ENCODE peak calls at places on chromosome 9, in five cellular contexts. V is T follicular helper cell, Y is PC-3, D is iPS-NIHi11, B is transverse colon. I is an unnamed sample.

GRCh38 chr9:126438757-126439401 is 112.2 kb downstream of the MVB12B start:
- DNase-seq in V (no peak), B (no peak), D (no peak), Y (no peak), I (no peak)

GRCh38 chr9:131394464-131395026 is 659 bp downstream of the PRRC2B start:
- DNase-seq in D (no peak), Y (no peak), V (no peak), B (peak), I (no peak)

GRCh38 chr9:131473198-131473885 is 29.4 kb upstream of the POMT1 start:
- DNase-seq in B (no peak), Y (no peak), V (no peak), D (no peak), I (no peak)

GRCh38 chr9:113649054-113649453 is 185.5 kb downstream of the RGS3 start:
- DNase-seq in B (peak), D (no peak), Y (no peak), V (no peak), I (no peak)

GRCh38 chr9:93898026-93898425 is 57.1 kb downstream of the BARX1 start:
- DNase-seq in D (peak), B (no peak), V (no peak), Y (no peak), I (no peak)

GRCh38 chr9:122366074-122366672 is 4.7 kb upstream of the PTGS1 start:
- DNase-seq in Y (peak), B (no peak), D (no peak), V (no peak), I (no peak)

GRCh38 chr9:115373000-115373709 is 255.2 kb upstream of the TNC start:
- DNase-seq in B (no peak), V (no peak), D (peak), Y (peak), I (peak)

GRCh38 chr9:18829858-18830257 is 203.2 kb downstream of the SAXO1 start:
- DNase-seq in B (no peak), V (no peak), D (no peak), Y (no peak), I (no peak)

GRCh38 chr9:4620881-4621555 is 41.1 kb upstream of the PLPP6 start:
- DNase-seq in B (no peak), Y (no peak), D (peak), V (no peak), I (no peak)

GRCh38 chr9:112884721-112885120 is 6.0 kb downstream of the SLC46A2 start:
- DNase-seq in D (no peak), B (no peak), V (no peak), Y (peak), I (no peak)

GRCh38 chr9:131628821-131629197 is 83.5 kb downstream of the PRRT1B start:
- DNase-seq in V (no peak), D (no peak), Y (no peak), B (no peak), I (no peak)

GRCh38 chr9:89149726-89150125 is 28.9 kb downstream of the SHC3 start:
- DNase-seq in Y (peak), V (no peak), B (no peak), D (no peak), I (no peak)

GRCh38 chr9:123686131-123686848 is 243.6 kb downstream of the DENND1A start:
- DNase-seq in V (no peak), B (peak), D (no peak), Y (peak), I (no peak)

GRCh38 chr9:100595391-100596199 is 17.7 kb downstream of the CAVIN4 start:
- DNase-seq in Y (peak), D (peak), B (no peak), V (no peak), I (peak)

GRCh38 chr9:114824130-114824529 is 18.3 kb upstream of the TNFSF15 start:
- DNase-seq in B (no peak), Y (no peak), D (no peak), V (no peak), I (no peak)

GRCh38 chr9:33250458-33250995 is 10.6 kb downstream of the SPINK4 start:
- DNase-seq in D (no peak), B (no peak), V (no peak), Y (no peak), I (no peak)

GRCh38 chr9:35867538-35867937 is 2.7 kb downstream of the OR13J1 start:
- DNase-seq in B (no peak), D (no peak), V (no peak), Y (no peak), I (no peak)

GRCh38 chr9:101121836-101122399 is 93.4 kb downstream of the PLPPR1 start:
- DNase-seq in D (no peak), V (no peak), B (no peak), Y (no peak), I (no peak)

GRCh38 chr9:88782931-88783451 is 208.3 kb upstream of the S1PR3 start:
- DNase-seq in Y (peak), D (no peak), B (no peak), V (no peak), I (no peak)

GRCh38 chr9:94161673-94162072 is 77.4 kb downstream of the PTPDC1 start:
- DNase-seq in D (no peak), B (no peak), Y (no peak), V (no peak), I (no peak)

GRCh38 chr9:87601175-87601574 is 103.5 kb downstream of the DAPK1 start:
- DNase-seq in D (peak), B (peak), Y (no peak), V (no peak), I (no peak)

GRCh38 chr9:79691496-79691895 is 119.7 kb downstream of the TLE4 start:
- DNase-seq in D (no peak), V (no peak), Y (no peak), B (no peak), I (no peak)

I was measured in HCT116.